ENCODE peak calls at places on chromosomes 13 and 19, in seven cellular contexts. Y, E, J, S, B, O and L are unnamed samples. For H3K27me3, the result is how much of the 10 kb centered on the place peaks cover.

GRCh38 chr19:10086032-10086903 is at the start of gene SHFL:
- DNase-seq in Y (peak), E (peak), J (peak), S (peak), B (peak), O (peak), L (no peak)

GRCh38 chr19:11325544-11325943 is 13.9 kb downstream of the RAB3D start:
- DNase-seq in Y (no peak), E (no peak), J (no peak), S (no peak), B (no peak), O (no peak), L (no peak)

GRCh38 chr19:41548954-41549688 is 26.8 kb upstream of the CEACAM21 start:
- DNase-seq in Y (no peak), E (peak), J (no peak), S (no peak), B (no peak), O (no peak), L (peak)

GRCh38 chr13:24921003-24921402 is 157.0 kb downstream of the RNF17 start:
- DNase-seq in Y (no peak), E (no peak), J (no peak), S (no peak), B (no peak), O (no peak), L (no peak)

GRCh38 chr19:42596391-42597071 is 1.8 kb upstream of the CEACAM8 start:
- DNase-seq in Y (peak), E (peak), J (no peak), S (peak), B (peak), O (no peak), L (peak)

GRCh38 chr13:23510544-23510916 is 59.7 kb upstream of the TNFRSF19 start:
- DNase-seq in Y (no peak), E (no peak), J (no peak), S (no peak), B (no peak), O (no peak), L (no peak)

GRCh38 chr13:41707192-41707858 is 250.0 kb downstream of the RGCC start:
- DNase-seq in Y (no peak), E (no peak), J (no peak), S (no peak), B (no peak), O (no peak), L (no peak)

GRCh38 chr13:108093616-108094015 is 121.7 kb downstream of the LIG4 start:
- DNase-seq in Y (no peak), E (no peak), J (no peak), S (no peak), B (no peak), O (no peak), L (no peak)

GRCh38 chr13:59568306-59568705 is 595.4 kb downstream of the DIAPH3 start:
- DNase-seq in Y (no peak), E (no peak), J (no peak), S (no peak), B (no peak), O (no peak), L (no peak)

GRCh38 chr19:1288528-1289394 is 3.1 kb downstream of the EFNA2 start:
- DNase-seq in Y (no peak), E (no peak), J (no peak), S (no peak), B (no peak), O (no peak), L (no peak)
- H3K27me3 ChIP-seq in Y (under half), E (under half), J (half or more), S (under half), B (under half), O (half or more), L (under half)

GRCh38 chr19:3572132-3572854 is 451 bp upstream of the HMG20B start:
- DNase-seq in Y (peak), E (peak), J (peak), S (peak), B (peak), O (peak), L (peak)

GRCh38 chr19:3572855-3573161 is at the start of gene HMG20B:
- DNase-seq in Y (no peak), E (no peak), J (no peak), S (no peak), B (no peak), O (no peak), L (no peak)

GRCh38 chr19:3575260-3575741 is 2.6 kb downstream of the HMG20B start:
- DNase-seq in Y (no peak), E (peak), J (no peak), S (peak), B (no peak), O (no peak), L (no peak)

GRCh38 chr19:3573162-3573857 is 566 bp downstream of the HMG20B start:
- DNase-seq in Y (peak), E (no peak), J (peak), S (peak), B (peak), O (no peak), L (no peak)

GRCh38 chr19:3573858-3574637 is 1.3 kb downstream of the HMG20B start:
- DNase-seq in Y (peak), E (peak), J (peak), S (peak), B (peak), O (peak), L (peak)
- H3K27me3 ChIP-seq in Y (under half), E (under half), J (under half), S (under half), B (under half), O (under half), L (under half)

DNA sequence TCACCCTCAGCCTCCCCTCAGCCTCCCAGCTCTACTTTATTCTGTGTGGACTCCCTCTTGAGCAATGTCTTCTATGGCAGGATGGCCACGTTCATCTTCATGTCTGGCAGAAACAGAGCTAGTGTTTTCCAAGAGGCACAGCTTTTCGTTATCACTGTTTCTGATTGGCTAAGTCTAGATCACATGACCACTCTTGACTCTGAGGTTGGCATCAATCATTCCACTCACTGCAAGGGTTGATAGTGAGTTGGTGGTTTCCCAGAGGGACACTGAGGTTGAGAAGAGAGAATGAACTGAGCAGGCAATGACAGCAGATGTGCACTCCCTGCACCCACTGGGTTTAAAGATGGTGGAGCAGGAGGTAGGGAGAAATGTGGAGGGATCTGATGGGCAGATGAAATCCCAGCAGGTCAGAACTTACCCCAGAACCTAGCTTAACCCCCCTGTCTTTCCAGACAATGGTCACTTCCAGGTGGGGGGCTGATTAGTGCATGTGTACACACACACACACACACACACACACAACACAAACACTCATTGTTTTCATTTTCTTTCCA is 26.3 kb upstream of the UQCRFS1 start:
- DNase-seq in Y (no peak), E (no peak), J (no peak), S (no peak), B (no peak), O (no peak), L (no peak)
- H3K27me3 ChIP-seq in Y (under half), E (under half), J (under half), S (under half), B (under half), O (under half), L (under half)

DNA sequence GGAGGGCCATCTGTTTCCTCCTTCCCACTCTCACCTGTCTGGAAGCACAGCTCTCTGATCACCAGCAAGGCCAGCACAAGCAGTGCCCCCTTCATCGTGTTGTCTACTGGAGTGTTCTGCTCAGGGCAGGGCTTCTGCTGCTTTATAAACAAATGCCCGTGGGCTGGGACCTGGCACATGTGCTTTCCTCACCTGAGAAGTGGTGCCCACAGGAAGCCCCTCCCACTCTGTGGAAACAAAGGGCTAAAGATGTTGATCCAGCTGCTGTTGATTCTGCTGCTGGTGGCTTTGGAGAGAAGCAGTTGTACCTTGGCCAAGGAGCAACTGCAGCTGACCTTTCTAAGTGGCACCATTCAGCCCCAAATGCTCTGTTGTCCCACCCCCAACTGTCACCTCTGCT is 26.4 kb upstream of the ZNF181 start:
- DNase-seq in Y (no peak), E (no peak), J (no peak), S (no peak), B (no peak), O (no peak), L (no peak)
- H3K27me3 ChIP-seq in Y (under half), E (under half), J (under half), S (under half), B (under half), O (under half), L (under half)

GRCh38 chr19:8147579-8147978 is 1.8 kb downstream of the FBN3 start:
- DNase-seq in Y (no peak), E (no peak), J (no peak), S (peak), B (no peak), O (no peak), L (no peak)
- H3K27me3 ChIP-seq in Y (under half), E (under half), J (half or more), S (under half), B (under half), O (under half), L (under half)

GRCh38 chr19:47022140-47022536 is 2.5 kb downstream of the NPAS1 start:
- DNase-seq in Y (no peak), E (no peak), J (no peak), S (no peak), B (no peak), O (no peak), L (no peak)
- H3K27me3 ChIP-seq in Y (under half), E (under half), J (half or more), S (half or more), B (under half), O (half or more), L (half or more)

DNA sequence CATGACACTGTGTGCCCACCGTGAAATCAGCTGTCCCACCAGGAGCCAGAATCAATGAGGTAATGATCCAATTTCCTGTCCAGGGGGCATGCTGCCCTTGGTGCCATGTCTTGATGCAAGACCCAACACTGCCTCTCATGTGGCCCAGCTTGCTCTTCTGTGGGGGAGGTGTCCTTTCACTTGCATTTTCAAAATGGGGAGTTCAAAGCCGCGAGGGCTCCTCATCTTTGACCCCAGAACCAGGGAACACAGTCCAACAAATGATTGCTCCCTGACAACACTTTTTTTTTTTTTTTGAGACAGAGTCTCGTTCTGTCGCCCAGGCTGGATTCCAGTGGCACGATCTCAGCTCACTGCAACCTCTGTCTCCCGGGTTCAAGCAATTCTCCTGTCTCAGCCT is 64.1 kb downstream of the FGF9 start:
- DNase-seq in Y (no peak), E (no peak), J (no peak), S (no peak), B (no peak), O (no peak), L (no peak)
- H3K27me3 ChIP-seq in Y (under half), E (under half), J (under half), S (under half), B (under half), O (under half), L (under half)

GRCh38 chr13:113220141-113220598 is 10.8 kb downstream of the CUL4A start:
- DNase-seq in Y (no peak), E (no peak), J (no peak), S (no peak), B (no peak), O (no peak), L (no peak)
- H3K27me3 ChIP-seq in Y (under half), E (under half), J (under half), S (under half), B (under half), O (under half), L (under half)